ENCODE peak calls at places on chromosome 16, in six cellular contexts. D, U, I, K, S and V are unnamed samples.

GRCh38 chr16:75458029-75458428 is 6.5 kb downstream of the TMEM170A start:
- DNase-seq in D (no peak), U (no peak), I (no peak), K (no peak), S (no peak), V (no peak)

GRCh38 chr16:31696968-31697743 is 169.5 kb downstream of the AHSP start:
- DNase-seq in D (peak), U (peak), I (no peak), K (no peak), S (peak), V (peak)

GRCh38 chr16:5490499-5490898 is 392.9 kb upstream of the EEF2KMT start:
- DNase-seq in D (no peak), U (no peak), I (peak), K (no peak), S (no peak), V (no peak)

GRCh38 chr16:48445782-48446533 is 60.7 kb upstream of the SIAH1 start:
- DNase-seq in D (no peak), U (no peak), I (no peak), K (no peak), S (no peak), V (no peak)

GRCh38 chr16:58236231-58236690 is 38.4 kb upstream of the CSNK2A2 start:
- DNase-seq in D (peak), U (peak), I (peak), K (peak), S (peak), V (peak)

GRCh38 chr16:22425847-22426246 is 51.4 kb upstream of the CDR2 start:
- DNase-seq in D (no peak), U (no peak), I (no peak), K (no peak), S (no peak), V (no peak)

GRCh38 chr16:49754495-49755290 is 101.2 kb downstream of the ZNF423 start:
- DNase-seq in D (peak), U (no peak), I (peak), K (no peak), S (peak), V (no peak)

GRCh38 chr16:4217246-4218131 is 24.4 kb downstream of the SRL start:
- DNase-seq in D (peak), U (no peak), I (no peak), K (no peak), S (peak), V (no peak)

GRCh38 chr16:35749253-35750141 is 2290.1 kb downstream of the TP53TG3F start:
- DNase-seq in D (no peak), U (no peak), I (no peak), K (no peak), S (no peak), V (no peak)

GRCh38 chr16:61946019-61946418 is 90.2 kb downstream of the CDH8 start:
- DNase-seq in D (no peak), U (no peak), I (no peak), K (no peak), S (no peak), V (no peak)

GRCh38 chr16:14600164-14600563 is 29.9 kb downstream of the PARN start:
- DNase-seq in D (peak), U (peak), I (no peak), K (no peak), S (peak), V (peak)

GRCh38 chr16:30875881-30876791 is 17.7 kb downstream of the BCL7C start:
- DNase-seq in D (peak), U (no peak), I (no peak), K (no peak), S (no peak), V (peak)

DNA sequence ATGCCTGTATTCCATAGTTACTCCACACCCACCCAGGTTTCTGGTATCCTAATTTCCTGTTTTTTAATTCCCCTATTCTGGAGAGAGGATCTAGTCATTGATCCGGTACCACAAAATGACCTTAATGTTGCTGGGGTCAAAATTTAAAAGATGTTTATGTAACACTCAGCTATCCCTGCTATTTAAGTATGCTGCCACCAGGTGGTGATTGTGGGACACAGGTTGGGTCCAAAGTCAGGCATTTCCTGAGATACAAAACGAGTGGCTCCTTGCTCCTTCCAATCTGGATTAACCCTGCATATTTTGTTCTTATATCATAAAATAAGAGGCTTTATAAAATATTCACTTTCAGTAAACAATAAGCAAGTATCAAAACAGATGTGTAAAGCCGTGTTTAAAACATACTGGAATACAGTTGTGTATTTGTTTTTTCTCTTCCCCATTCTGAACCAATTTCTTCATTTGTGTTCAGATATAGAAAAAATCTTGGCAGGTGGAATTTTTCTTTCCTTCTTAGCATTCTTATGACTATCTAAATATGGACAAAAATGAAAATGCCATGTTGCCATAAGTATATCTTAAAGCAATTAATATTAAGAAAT is 16.3 kb downstream of the HS3ST4 start:
- DNase-seq in D (peak), U (no peak), I (peak), K (no peak), S (peak), V (peak)
- TF ChIP-seq CTCF in D (peak), U (peak), I (peak), K (peak), S (no peak), V (peak)

DNA sequence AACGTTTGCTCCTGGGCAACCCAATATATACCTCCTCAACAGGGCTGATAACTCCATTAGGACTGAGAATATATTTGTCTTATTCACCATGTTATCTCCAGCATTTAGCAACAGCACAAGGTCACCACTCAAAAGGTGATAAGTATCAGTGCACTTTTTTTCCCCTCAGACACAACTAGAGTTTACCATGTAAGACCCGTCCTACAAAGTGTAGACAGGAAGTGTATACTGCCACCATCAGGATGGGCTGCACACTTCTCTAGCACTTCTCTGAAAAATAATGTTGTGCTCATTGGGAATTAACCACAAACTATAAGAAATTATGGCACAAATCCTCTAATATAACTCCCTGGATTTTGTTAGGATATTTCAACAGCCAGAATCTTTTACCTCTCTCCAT is 5.7 kb upstream of the VAT1L start:
- DNase-seq in D (no peak), U (no peak), I (no peak), K (no peak), S (peak), V (peak)
- TF ChIP-seq CTCF in D (no peak), U (no peak), I (no peak), K (no peak), S (peak), V (peak)

DNA sequence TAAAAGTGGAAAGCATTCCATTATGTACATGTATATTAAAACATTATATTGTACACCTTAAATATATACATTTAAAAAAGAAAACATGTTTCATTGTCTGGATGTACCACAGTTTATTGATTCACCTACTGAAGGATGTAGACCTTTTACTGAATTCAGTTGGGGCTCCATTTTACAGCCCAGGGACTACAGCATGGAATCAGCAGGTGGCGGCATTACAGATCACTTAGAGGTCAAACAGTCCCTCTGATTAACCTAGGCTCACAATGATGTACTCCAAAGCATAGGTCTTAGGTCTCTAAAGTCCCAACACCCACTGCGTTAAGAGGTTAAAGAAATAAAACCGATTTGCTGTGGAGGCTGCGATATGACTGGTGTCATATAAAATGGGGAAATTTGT is 490.9 kb downstream of the SHISA9 start:
- DNase-seq in D (no peak), U (no peak), I (no peak), K (no peak), S (no peak), V (no peak)
- TF ChIP-seq CTCF in D (no peak), U (no peak), I (no peak), K (no peak), S (no peak), V (no peak)

GRCh38 chr16:85227924-85228462 is 115.7 kb upstream of the CIBAR2 start:
- DNase-seq in D (peak), U (no peak), I (peak), K (no peak), S (peak), V (peak)
- TF ChIP-seq CTCF in D (peak), U (no peak), I (no peak), K (no peak), S (peak), V (no peak)

GRCh38 chr16:6684076-6684673 is 648.5 kb upstream of the RBFOX1 start:
- DNase-seq in D (no peak), U (peak), I (no peak), K (no peak), S (no peak), V (peak)
- TF ChIP-seq CTCF in D (peak), U (peak), I (no peak), K (no peak), S (no peak), V (peak)

GRCh38 chr16:55294947-55295346 is 29.1 kb upstream of the IRX6 start:
- DNase-seq in D (peak), U (no peak), I (no peak), K (no peak), S (peak), V (peak)

GRCh38 chr16:55291847-55292246 is 32.2 kb upstream of the IRX6 start:
- DNase-seq in D (no peak), U (no peak), I (no peak), K (no peak), S (no peak), V (no peak)

GRCh38 chr16:55292491-55292890 is 31.5 kb upstream of the IRX6 start:
- DNase-seq in D (no peak), U (no peak), I (no peak), K (no peak), S (no peak), V (no peak)

GRCh38 chr16:55297062-55297909 is 26.7 kb upstream of the IRX6 start:
- DNase-seq in D (no peak), U (peak), I (no peak), K (no peak), S (peak), V (peak)

DNA sequence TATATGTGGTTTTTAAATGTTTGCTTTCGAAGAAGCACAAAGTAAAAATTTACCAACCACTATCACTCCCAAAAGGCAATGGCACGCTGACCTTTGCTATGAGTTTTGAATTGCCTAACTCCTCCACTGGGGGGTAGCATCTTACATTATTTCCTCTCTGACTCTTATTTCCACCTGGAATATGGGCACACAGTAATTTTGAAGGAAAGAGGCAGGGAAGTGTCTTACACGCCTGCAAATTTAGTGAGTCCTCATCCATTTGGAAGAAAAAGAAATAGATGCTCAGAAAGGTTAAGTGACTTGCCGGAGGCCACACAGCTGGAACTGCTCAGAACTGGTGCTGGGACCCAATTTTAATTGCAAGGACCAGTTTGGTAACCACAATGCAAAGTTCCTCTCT is 29.9 kb upstream of the IRX6 start:
- DNase-seq in D (no peak), U (peak), I (no peak), K (no peak), S (no peak), V (no peak)
- TF ChIP-seq CTCF in D (no peak), U (no peak), I (no peak), K (no peak), S (no peak), V (no peak)